ENCODE peak calls at places on chromosomes 3 and 15, in four cellular contexts. F, X, D and H are unnamed samples.

GRCh38 chr3:128269796-128270195 is 116.5 kb downstream of the EEFSEC start:
- DNase-seq in F (no peak), X (no peak), D (no peak), H (no peak)

GRCh38 chr15:58146734-58147133 is 8.6 kb downstream of the AQP9 start:
- DNase-seq in F (no peak), X (no peak), D (no peak), H (no peak)

GRCh38 chr3:113736548-113737089 is 9.4 kb downstream of the NAA50 start:
- DNase-seq in F (peak), X (peak), D (no peak), H (peak)

GRCh38 chr3:136838641-136839555 is 20.0 kb downstream of the SLC35G2 start:
- DNase-seq in F (no peak), X (no peak), D (no peak), H (peak)

GRCh38 chr3:171206283-171206682 is 179.8 kb upstream of the SLC2A2 start:
- DNase-seq in F (no peak), X (no peak), D (peak), H (no peak)

GRCh38 chr15:60122691-60123090 is 118.6 kb downstream of the FOXB1 start:
- DNase-seq in F (no peak), X (no peak), D (no peak), H (no peak)

GRCh38 chr3:43316783-43317460 is 30.6 kb downstream of the SNRK start:
- DNase-seq in F (peak), X (no peak), D (no peak), H (no peak)

GRCh38 chr15:90228960-90229359 is 4.8 kb downstream of the CIB1 start:
- DNase-seq in F (no peak), X (no peak), D (no peak), H (no peak)

GRCh38 chr3:188092648-188093047 is 61.3 kb upstream of the LPP start:
- DNase-seq in F (no peak), X (peak), D (no peak), H (no peak)

GRCh38 chr3:127800508-127800907 is 21.8 kb downstream of the MGLL start:
- DNase-seq in F (no peak), X (peak), D (no peak), H (peak)

DNA sequence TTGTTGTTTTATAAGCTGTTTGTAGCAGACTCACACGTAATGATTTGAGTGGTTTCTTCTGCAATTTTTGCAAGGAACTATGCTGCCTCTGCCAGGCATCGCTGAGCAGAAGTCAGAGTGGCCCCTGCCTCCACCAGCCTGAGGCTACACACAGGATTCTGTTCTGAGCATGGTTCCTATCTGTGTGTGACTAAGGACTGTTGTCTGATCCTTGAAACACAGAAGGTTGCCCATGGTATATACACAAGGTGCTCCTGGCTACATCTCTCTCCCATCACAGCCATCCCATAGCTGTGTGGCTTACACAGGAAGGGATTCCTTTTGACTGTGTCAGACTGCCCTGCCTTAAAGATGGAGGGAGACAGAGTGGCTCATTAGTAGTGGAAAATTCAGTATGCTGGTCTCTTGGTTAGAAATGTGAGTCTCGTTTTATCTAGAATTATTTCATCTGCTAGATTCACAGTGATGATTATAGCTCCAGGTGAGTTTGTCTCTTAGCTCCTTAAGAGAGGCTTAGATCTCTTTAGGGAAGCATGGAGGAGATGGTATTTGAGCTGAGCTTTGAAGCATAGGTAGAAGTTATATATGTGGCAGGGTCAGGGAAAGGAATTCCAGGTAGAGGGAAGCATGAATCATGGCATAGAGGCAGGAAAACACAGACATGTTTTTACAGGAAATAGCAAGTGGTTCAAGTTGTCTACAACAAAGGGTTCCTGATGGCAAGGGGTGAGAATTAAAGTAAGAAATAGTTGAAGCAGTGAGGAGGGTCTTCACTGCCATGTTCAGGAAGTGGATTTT is 37.5 kb downstream of the SNAPC5 start:
- DNase-seq in F (no peak), X (no peak), D (no peak), H (peak)
- H2AFZ ChIP-seq in F (no peak), X (no peak), D (no peak), H (no peak)

GRCh38 chr3:157356541-157356940 is 80.1 kb upstream of the PTX3 start:
- DNase-seq in F (no peak), X (no peak), D (no peak), H (no peak)

GRCh38 chr3:157353657-157354056 is 83.0 kb upstream of the PTX3 start:
- DNase-seq in F (no peak), X (no peak), D (no peak), H (peak)

GRCh38 chr3:157355276-157355675 is 81.4 kb upstream of the PTX3 start:
- DNase-seq in F (no peak), X (no peak), D (no peak), H (peak)

GRCh38 chr3:157354254-157354653 is 82.4 kb upstream of the PTX3 start:
- DNase-seq in F (no peak), X (no peak), D (no peak), H (no peak)

GRCh38 chr3:157354722-157355121 is 81.9 kb upstream of the PTX3 start:
- DNase-seq in F (peak), X (no peak), D (no peak), H (peak)
- TF ChIP-seq CTCF in F (peak), X (peak), D (peak), H (peak)

GRCh38 chr3:48723725-48724124 is 6.7 kb upstream of the IP6K2 start:
- DNase-seq in F (no peak), X (no peak), D (no peak), H (no peak)
- H3K4me2 ChIP-seq in F (no peak), X (no peak), D (no peak), H (no peak)

GRCh38 chr3:73228000-73228399 is 166.5 kb downstream of the EBLN2 start:
- DNase-seq in F (no peak), X (no peak), D (no peak), H (no peak)
- H2AFZ ChIP-seq in F (peak), X (no peak), D (no peak), H (no peak)

GRCh38 chr3:12959838-12960378 is 113.3 kb downstream of the IQSEC1 start:
- DNase-seq in F (no peak), X (no peak), D (no peak), H (no peak)
- TF ChIP-seq CTCF in F (no peak), X (no peak), D (no peak), H (no peak)

GRCh38 chr3:159163656-159164055 is 361.8 kb downstream of the MFSD1 start:
- DNase-seq in F (no peak), X (no peak), D (no peak), H (no peak)

GRCh38 chr3:159157275-159157674 is 355.4 kb downstream of the MFSD1 start:
- DNase-seq in F (no peak), X (no peak), D (no peak), H (no peak)

GRCh38 chr3:159158801-159159200 is 356.9 kb downstream of the MFSD1 start:
- DNase-seq in F (no peak), X (no peak), D (no peak), H (no peak)

GRCh38 chr3:159159546-159159945 is 357.7 kb downstream of the MFSD1 start:
- DNase-seq in F (no peak), X (no peak), D (no peak), H (no peak)

DNA sequence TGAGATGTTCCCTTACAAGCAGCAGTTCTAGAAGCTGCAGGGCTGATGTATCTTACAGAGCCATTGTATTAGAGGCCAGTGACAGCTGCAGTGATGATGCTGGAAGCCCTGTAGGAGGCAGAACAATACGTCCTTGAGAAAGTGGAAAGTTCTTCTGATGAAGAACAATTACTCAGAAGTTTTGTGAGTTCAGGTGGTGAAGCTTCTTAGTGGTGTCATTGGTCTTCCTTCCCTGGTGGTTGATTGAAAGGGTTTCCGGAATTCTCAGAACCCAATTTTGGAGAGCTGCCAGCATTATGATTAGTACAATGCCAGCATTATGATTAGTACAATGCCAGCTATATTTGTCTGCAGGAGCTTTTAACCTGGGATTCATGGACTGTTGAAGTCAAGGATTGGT is 356.4 kb downstream of the MFSD1 start:
- DNase-seq in F (peak), X (peak), D (no peak), H (no peak)
- H3K4me2 ChIP-seq in F (no peak), X (no peak), D (no peak), H (no peak)

GRCh38 chr3:133428552-133428951 is 28.7 kb downstream of the BFSP2 start:
- DNase-seq in F (no peak), X (no peak), D (no peak), H (peak)
- H2AFZ ChIP-seq in F (no peak), X (no peak), D (no peak), H (no peak)

DNA sequence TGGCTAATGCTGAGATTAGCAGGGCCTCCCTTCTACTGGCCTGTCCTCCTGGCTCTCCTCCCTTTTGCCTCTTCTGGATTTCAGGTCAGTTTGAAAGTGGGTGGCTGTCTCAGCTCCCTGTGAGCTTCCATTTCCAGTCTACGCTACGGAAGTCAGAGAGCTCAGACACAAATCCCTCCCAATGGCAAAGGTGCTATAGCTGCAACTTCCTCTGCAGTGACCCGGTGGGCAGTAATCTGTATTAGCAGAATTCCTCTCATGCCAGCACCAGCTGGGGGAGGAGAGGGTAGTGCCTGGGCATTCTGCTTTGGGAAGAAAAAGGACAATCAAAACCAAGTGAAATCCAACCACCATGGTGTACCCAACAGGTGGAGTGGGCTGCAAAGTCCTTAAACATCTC is 171.4 kb downstream of the STT3B start:
- DNase-seq in F (no peak), X (no peak), D (no peak), H (no peak)
- TF ChIP-seq CTCF in F (no peak), X (no peak), D (no peak), H (no peak)